ENCODE peak calls at places on chromosomes 16 and 17, in nine cellular contexts. D, J, W, G, X, Q, P, R and Z are unnamed samples.

GRCh38 chr17:47289302-47289701 is 34.5 kb upstream of the EFCAB13 start:
- DNase-seq in P (no peak), R (no peak), Q (no peak), X (no peak), J (no peak), G (no peak), D (no peak), W (no peak), Z (no peak)

GRCh38 chr17:43020030-43020621 is 2.1 kb downstream of the VAT1 start:
- DNase-seq in R (no peak), G (peak; percentile 41), W (no peak), P (no peak), D (no peak), X (no peak), Q (no peak), J (no peak), Z (no peak)

GRCh38 chr17:75138519-75138918 is 7.0 kb upstream of the NT5C start:
- DNase-seq in D (no peak), W (no peak), P (no peak), J (no peak), R (no peak), Q (no peak), X (no peak), G (no peak), Z (no peak)

GRCh38 chr17:182164-182751 is 808 bp upstream of the DOC2B start:
- DNase-seq in G (peak; percentile 22), Q (no peak), D (no peak), W (no peak), R (no peak), P (no peak), J (no peak), X (no peak), Z (no peak)

GRCh38 chr17:40307691-40308289 is 1.2 kb upstream of the RARA start:
- DNase-seq in J (no peak), P (no peak), D (no peak), X (peak; percentile 78), Q (peak; percentile 39), G (peak; percentile 58), R (no peak), W (no peak), Z (no peak)

GRCh38 chr17:76683011-76683755 is 27.6 kb downstream of the MXRA7 start:
- DNase-seq in J (no peak), P (no peak), Q (no peak), X (no peak), R (no peak), D (no peak), G (no peak), W (no peak), Z (no peak)

GRCh38 chr17:42521666-42522262 is 14.3 kb upstream of the NAGLU start:
- DNase-seq in W (no peak), G (no peak), R (no peak), X (no peak), D (no peak), Q (no peak), J (no peak), P (no peak), Z (no peak)

GRCh38 chr17:29526322-29526721 is 40.5 kb downstream of the ABHD15 start:
- DNase-seq in X (no peak), D (no peak), R (no peak), W (no peak), G (peak; percentile 24), Q (no peak), J (no peak), P (no peak), Z (no peak)

GRCh38 chr17:82937411-82938371 is 97.9 kb upstream of the ZNF750 start:
- DNase-seq in R (no peak), P (no peak), D (no peak), J (no peak), X (peak; percentile 78), Q (no peak), W (no peak), G (no peak), Z (no peak)

GRCh38 chr16:49465661-49466528 is 92.3 kb downstream of the C16orf78 start:
- DNase-seq in Q (peak; percentile 8), P (peak; percentile 4), G (no peak), J (peak; percentile 2), D (no peak), R (no peak), X (peak; percentile 72), W (no peak), Z (no peak)

GRCh38 chr16:71409038-71409775 is 32.6 kb downstream of the TLE7 start:
- DNase-seq in X (no peak), J (no peak), R (no peak), G (peak; percentile 89), Q (no peak), P (no peak), D (no peak), W (no peak), Z (no peak)

GRCh38 chr17:57727776-57728175 is 17.3 kb downstream of the CCDC182 start:
- DNase-seq in J (no peak), G (no peak), D (no peak), W (no peak), Q (no peak), P (no peak), X (peak; percentile 72), R (no peak), Z (no peak)

GRCh38 chr17:1274243-1274608 is 4.0 kb downstream of the BHLHA9 start:
- DNase-seq in G (no peak), D (no peak), X (no peak), J (no peak), P (no peak), Q (no peak), W (no peak), R (no peak), Z (no peak)

GRCh38 chr17:79623786-79624657 is 13.2 kb upstream of the RBFOX3 start:
- DNase-seq in J (no peak), W (no peak), R (no peak), D (no peak), X (peak; percentile 64), P (peak; percentile 2), G (no peak), Q (no peak), Z (peak; percentile 15)

GRCh38 chr16:74667215-74667765 is 613 bp upstream of the RFWD3 start:
- DNase-seq in D (peak; percentile 3), W (no peak), J (peak; percentile 18), P (peak; percentile 33), G (peak; percentile 36), X (no peak), R (no peak), Q (peak; percentile 51), Z (no peak)

GRCh38 chr16:86232496-86232895 is 277.8 kb upstream of the FOXF1 start:
- DNase-seq in D (no peak), P (no peak), Q (no peak), G (no peak), X (peak; percentile 25), R (no peak), J (no peak), W (no peak), Z (no peak)

GRCh38 chr16:12220721-12221120 is 244.2 kb downstream of the SNX29 start:
- DNase-seq in W (no peak), Q (no peak), X (no peak), P (no peak), J (no peak), G (no peak), D (no peak), R (no peak), Z (no peak)

GRCh38 chr17:48628641-48629410 is 2.7 kb upstream of the HOXB9 start:
- DNase-seq in D (no peak), X (no peak), G (no peak), R (no peak), Q (no peak), J (no peak), P (no peak), W (no peak), Z (no peak)

GRCh38 chr17:9116311-9116820 is 95.1 kb downstream of the NTN1 start:
- DNase-seq in P (no peak), X (no peak), Q (no peak), G (no peak), D (no peak), W (no peak), R (no peak), J (no peak), Z (no peak)

GRCh38 chr16:58418601-58419000 is 26.3 kb downstream of the GINS3 start:
- DNase-seq in Q (no peak), W (peak; percentile 64), D (no peak), J (no peak), R (peak; percentile 32), X (no peak), P (no peak), G (peak; percentile 36), Z (no peak)

GRCh38 chr16:77171750-77172635 is 19.0 kb upstream of the MON1B start:
- DNase-seq in G (peak; percentile 54), J (peak; percentile 22), Q (peak; percentile 34), D (no peak), W (peak; percentile 31), R (peak; percentile 55), X (no peak), P (peak; percentile 45), Z (no peak)

GRCh38 chr17:41212524-41213169 is 13.8 kb upstream of the KRTAP9-2 start:
- DNase-seq in P (no peak), R (no peak), J (no peak), W (no peak), G (no peak), X (no peak), D (no peak), Q (no peak), Z (no peak)

GRCh38 chr17:29048440-29049360 is 5.8 kb downstream of the PIPOX start:
- DNase-seq in X (no peak), P (peak; percentile 18), Q (no peak), W (no peak), G (peak; percentile 62), J (no peak), R (peak; percentile 34), D (no peak), Z (no peak)